ENCODE peak calls at places on chromosomes 6 and 20, in eight cellular contexts. One of them, this sample, is unnamed.

GRCh38 chr6:23180504-23181293 is 611.3 kb downstream of the HDGFL1 start:
- DNase-seq in sigmoid colon: peak
- DNase-seq in prostate gland: peak
- DNase-seq in CD8-positive, alpha-beta T cell: no peak
- DNase-seq in fibroblast of lung: peak
- DNase-seq in SK-N-SH: peak
- DNase-seq in upper lobe of right lung: peak
- DNase-seq in body of pancreas: peak
- DNase-seq in this sample: no peak

GRCh38 chr6:7042056-7042653 is 65.6 kb upstream of the RREB1 start:
- DNase-seq in body of pancreas: peak
- DNase-seq in upper lobe of right lung: no peak
- DNase-seq in prostate gland: peak
- DNase-seq in CD8-positive, alpha-beta T cell: no peak
- DNase-seq in fibroblast of lung: peak
- DNase-seq in SK-N-SH: no peak
- DNase-seq in sigmoid colon: no peak
- DNase-seq in this sample: no peak

GRCh38 chr6:83707829-83708545 is 914 bp downstream of the SNAP91 start:
- DNase-seq in body of pancreas: no peak
- DNase-seq in prostate gland: peak
- DNase-seq in fibroblast of lung: peak
- DNase-seq in sigmoid colon: peak
- DNase-seq in upper lobe of right lung: peak
- DNase-seq in CD8-positive, alpha-beta T cell: no peak
- DNase-seq in SK-N-SH: peak
- DNase-seq in this sample: no peak

GRCh38 chr6:40550096-40550731 is 37.0 kb downstream of the LRFN2 start:
- DNase-seq in fibroblast of lung: peak
- DNase-seq in CD8-positive, alpha-beta T cell: no peak
- DNase-seq in upper lobe of right lung: no peak
- DNase-seq in prostate gland: peak
- DNase-seq in body of pancreas: peak
- DNase-seq in sigmoid colon: no peak
- DNase-seq in SK-N-SH: peak
- DNase-seq in this sample: peak

GRCh38 chr6:46044876-46045617 is 29.4 kb upstream of the CLIC5 start:
- DNase-seq in upper lobe of right lung: no peak
- DNase-seq in SK-N-SH: no peak
- DNase-seq in sigmoid colon: no peak
- DNase-seq in fibroblast of lung: peak
- DNase-seq in body of pancreas: peak
- DNase-seq in CD8-positive, alpha-beta T cell: no peak
- DNase-seq in prostate gland: no peak
- DNase-seq in this sample: no peak

GRCh38 chr20:4519530-4519929 is 202.2 kb upstream of the PRND start:
- DNase-seq in sigmoid colon: no peak
- DNase-seq in prostate gland: no peak
- DNase-seq in upper lobe of right lung: no peak
- DNase-seq in body of pancreas: no peak
- DNase-seq in fibroblast of lung: no peak
- DNase-seq in SK-N-SH: peak
- DNase-seq in CD8-positive, alpha-beta T cell: no peak
- DNase-seq in this sample: peak

GRCh38 chr6:5213851-5214507 is 46.8 kb downstream of the LYRM4 start:
- DNase-seq in SK-N-SH: no peak
- DNase-seq in body of pancreas: no peak
- DNase-seq in CD8-positive, alpha-beta T cell: no peak
- DNase-seq in sigmoid colon: no peak
- DNase-seq in prostate gland: no peak
- DNase-seq in upper lobe of right lung: no peak
- DNase-seq in fibroblast of lung: peak
- DNase-seq in this sample: no peak

GRCh38 chr6:34543421-34543820 is 12.7 kb downstream of the SPDEF start:
- DNase-seq in fibroblast of lung: peak
- DNase-seq in body of pancreas: no peak
- DNase-seq in upper lobe of right lung: no peak
- DNase-seq in CD8-positive, alpha-beta T cell: no peak
- DNase-seq in SK-N-SH: no peak
- DNase-seq in sigmoid colon: no peak
- DNase-seq in prostate gland: no peak
- DNase-seq in this sample: no peak

GRCh38 chr6:158026901-158027589 is 45.4 kb downstream of the SYNJ2 start:
- DNase-seq in body of pancreas: no peak
- DNase-seq in prostate gland: no peak
- DNase-seq in upper lobe of right lung: no peak
- DNase-seq in CD8-positive, alpha-beta T cell: no peak
- DNase-seq in fibroblast of lung: no peak
- DNase-seq in sigmoid colon: no peak
- DNase-seq in SK-N-SH: no peak
- DNase-seq in this sample: no peak

GRCh38 chr6:127077886-127078285 is 40.6 kb upstream of the RSPO3 start:
- DNase-seq in CD8-positive, alpha-beta T cell: no peak
- DNase-seq in SK-N-SH: no peak
- DNase-seq in sigmoid colon: no peak
- DNase-seq in upper lobe of right lung: no peak
- DNase-seq in body of pancreas: no peak
- DNase-seq in prostate gland: no peak
- DNase-seq in fibroblast of lung: no peak
- DNase-seq in this sample: no peak

GRCh38 chr6:44917430-44917829 is 410.7 kb upstream of the RUNX2 start:
- DNase-seq in sigmoid colon: no peak
- DNase-seq in upper lobe of right lung: no peak
- DNase-seq in prostate gland: peak
- DNase-seq in CD8-positive, alpha-beta T cell: no peak
- DNase-seq in SK-N-SH: no peak
- DNase-seq in body of pancreas: no peak
- DNase-seq in fibroblast of lung: no peak
- DNase-seq in this sample: no peak

GRCh38 chr6:167695831-167696230 is 130.9 kb upstream of the AFDN start:
- DNase-seq in upper lobe of right lung: no peak
- DNase-seq in sigmoid colon: no peak
- DNase-seq in CD8-positive, alpha-beta T cell: no peak
- DNase-seq in fibroblast of lung: no peak
- DNase-seq in prostate gland: no peak
- DNase-seq in body of pancreas: no peak
- DNase-seq in SK-N-SH: no peak
- DNase-seq in this sample: no peak

GRCh38 chr20:49595811-49596545 is 28.0 kb upstream of the PTGIS start:
- DNase-seq in upper lobe of right lung: no peak
- DNase-seq in fibroblast of lung: peak
- DNase-seq in CD8-positive, alpha-beta T cell: no peak
- DNase-seq in prostate gland: no peak
- DNase-seq in SK-N-SH: no peak
- DNase-seq in sigmoid colon: peak
- DNase-seq in body of pancreas: no peak
- DNase-seq in this sample: peak

GRCh38 chr6:55875420-55875819 is at the start of gene BMP5:
- DNase-seq in CD8-positive, alpha-beta T cell: no peak
- DNase-seq in body of pancreas: no peak
- DNase-seq in SK-N-SH: no peak
- DNase-seq in fibroblast of lung: no peak
- DNase-seq in prostate gland: no peak
- DNase-seq in upper lobe of right lung: no peak
- DNase-seq in sigmoid colon: no peak
- DNase-seq in this sample: no peak

GRCh38 chr6:88982720-88983119 is 19.3 kb upstream of the RNGTT start:
- DNase-seq in body of pancreas: peak
- DNase-seq in CD8-positive, alpha-beta T cell: no peak
- DNase-seq in fibroblast of lung: peak
- DNase-seq in SK-N-SH: peak
- DNase-seq in prostate gland: peak
- DNase-seq in upper lobe of right lung: no peak
- DNase-seq in sigmoid colon: peak
- DNase-seq in this sample: no peak

GRCh38 chr6:81863123-81863522 is 110.6 kb upstream of the TENT5A start:
- DNase-seq in SK-N-SH: no peak
- DNase-seq in sigmoid colon: no peak
- DNase-seq in fibroblast of lung: no peak
- DNase-seq in upper lobe of right lung: no peak
- DNase-seq in body of pancreas: no peak
- DNase-seq in CD8-positive, alpha-beta T cell: no peak
- DNase-seq in prostate gland: no peak
- DNase-seq in this sample: no peak

GRCh38 chr20:63653974-63654680 is 903 bp upstream of the STMN3 start:
- DNase-seq in CD8-positive, alpha-beta T cell: no peak
- DNase-seq in SK-N-SH: no peak
- DNase-seq in prostate gland: no peak
- DNase-seq in body of pancreas: no peak
- DNase-seq in fibroblast of lung: no peak
- DNase-seq in upper lobe of right lung: no peak
- DNase-seq in sigmoid colon: no peak
- DNase-seq in this sample: peak
- H3K4me3 ChIP-seq in CD8-positive, alpha-beta T cell: peak
- H3K4me3 ChIP-seq in SK-N-SH: peak
- H3K4me3 ChIP-seq in prostate gland: peak
- H3K4me3 ChIP-seq in body of pancreas: no peak
- H3K4me3 ChIP-seq in fibroblast of lung: no peak
- H3K4me3 ChIP-seq in upper lobe of right lung: peak
- H3K4me3 ChIP-seq in sigmoid colon: peak
- H3K4me3 ChIP-seq in this sample: peak

GRCh38 chr6:41974281-41974825 is 32.7 kb upstream of the CCND3 start:
- DNase-seq in body of pancreas: no peak
- DNase-seq in fibroblast of lung: no peak
- DNase-seq in CD8-positive, alpha-beta T cell: no peak
- DNase-seq in SK-N-SH: no peak
- DNase-seq in sigmoid colon: peak
- DNase-seq in prostate gland: no peak
- DNase-seq in upper lobe of right lung: no peak
- DNase-seq in this sample: peak

GRCh38 chr6:41975276-41975675 is 33.7 kb upstream of the CCND3 start:
- DNase-seq in sigmoid colon: no peak
- DNase-seq in CD8-positive, alpha-beta T cell: no peak
- DNase-seq in prostate gland: no peak
- DNase-seq in upper lobe of right lung: no peak
- DNase-seq in SK-N-SH: no peak
- DNase-seq in body of pancreas: no peak
- DNase-seq in fibroblast of lung: no peak
- DNase-seq in this sample: no peak

DNA sequence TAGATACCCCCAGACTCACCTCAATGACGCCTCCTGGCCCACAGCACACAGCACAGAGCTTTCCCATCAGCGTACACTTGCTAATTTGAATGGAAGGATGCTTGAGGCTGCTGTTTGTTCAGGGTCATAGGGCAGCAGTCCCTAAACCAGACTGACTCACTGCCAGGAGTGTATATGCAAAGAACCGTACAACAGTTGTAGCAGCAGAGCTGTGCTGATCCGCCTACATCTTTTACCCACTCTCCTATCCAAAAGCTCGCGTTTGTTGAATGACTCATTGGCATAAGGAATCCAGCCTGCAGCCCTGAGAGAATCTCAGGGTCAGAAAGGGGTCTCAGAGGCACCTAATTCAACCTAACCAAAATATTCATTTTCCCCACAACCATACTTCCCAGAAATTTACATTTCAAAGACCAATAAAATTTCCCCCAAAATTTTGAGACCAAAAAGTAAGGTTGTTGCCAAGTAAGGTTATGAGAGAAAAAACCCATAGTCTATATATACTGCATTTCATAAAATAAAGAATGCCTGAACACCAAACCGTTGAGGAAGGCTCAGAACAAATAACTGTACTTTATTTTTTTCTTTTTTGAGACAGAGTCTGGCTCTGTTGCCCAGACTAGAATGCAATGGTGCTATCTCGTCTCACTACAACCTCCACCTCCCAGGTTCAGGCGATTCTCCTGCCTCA is 35.3 kb upstream of the CCND3 start:
- DNase-seq in CD8-positive, alpha-beta T cell: no peak
- DNase-seq in sigmoid colon: no peak
- DNase-seq in SK-N-SH: no peak
- DNase-seq in prostate gland: no peak
- DNase-seq in upper lobe of right lung: no peak
- DNase-seq in fibroblast of lung: peak
- DNase-seq in body of pancreas: no peak
- DNase-seq in this sample: no peak
- H3K27ac ChIP-seq in CD8-positive, alpha-beta T cell: no peak
- H3K27ac ChIP-seq in sigmoid colon: no peak
- H3K27ac ChIP-seq in SK-N-SH: no peak
- H3K27ac ChIP-seq in prostate gland: no peak
- H3K27ac ChIP-seq in upper lobe of right lung: no peak
- H3K27ac ChIP-seq in fibroblast of lung: no peak
- H3K27ac ChIP-seq in body of pancreas: no peak
- H3K27ac ChIP-seq in this sample: peak

GRCh38 chr20:38430679-38431325 is 4.3 kb downstream of the SNHG17 start:
- DNase-seq in prostate gland: no peak
- DNase-seq in fibroblast of lung: peak
- DNase-seq in SK-N-SH: no peak
- DNase-seq in CD8-positive, alpha-beta T cell: no peak
- DNase-seq in body of pancreas: no peak
- DNase-seq in upper lobe of right lung: no peak
- DNase-seq in sigmoid colon: no peak
- DNase-seq in this sample: no peak

GRCh38 chr20:38434310-38434741 is 802 bp downstream of the SNHG17 start:
- DNase-seq in SK-N-SH: peak
- DNase-seq in upper lobe of right lung: no peak
- DNase-seq in body of pancreas: peak
- DNase-seq in CD8-positive, alpha-beta T cell: no peak
- DNase-seq in sigmoid colon: no peak
- DNase-seq in prostate gland: no peak
- DNase-seq in fibroblast of lung: peak
- DNase-seq in this sample: peak

GRCh38 chr20:38434770-38435554 is at the start of gene SNHG17:
- DNase-seq in sigmoid colon: peak
- DNase-seq in upper lobe of right lung: peak
- DNase-seq in fibroblast of lung: peak
- DNase-seq in CD8-positive, alpha-beta T cell: peak
- DNase-seq in SK-N-SH: peak
- DNase-seq in prostate gland: peak
- DNase-seq in body of pancreas: peak
- DNase-seq in this sample: peak

GRCh38 chr20:38433304-38433972 is 1.7 kb downstream of the SNHG17 start:
- DNase-seq in CD8-positive, alpha-beta T cell: no peak
- DNase-seq in fibroblast of lung: no peak
- DNase-seq in SK-N-SH: no peak
- DNase-seq in sigmoid colon: no peak
- DNase-seq in body of pancreas: no peak
- DNase-seq in prostate gland: no peak
- DNase-seq in upper lobe of right lung: no peak
- DNase-seq in this sample: no peak

GRCh38 chr20:38432292-38432691 is 2.8 kb downstream of the SNHG17 start:
- DNase-seq in sigmoid colon: no peak
- DNase-seq in prostate gland: no peak
- DNase-seq in SK-N-SH: no peak
- DNase-seq in fibroblast of lung: no peak
- DNase-seq in CD8-positive, alpha-beta T cell: no peak
- DNase-seq in upper lobe of right lung: no peak
- DNase-seq in body of pancreas: no peak
- DNase-seq in this sample: no peak
- H3K4me3 ChIP-seq in sigmoid colon: no peak
- H3K4me3 ChIP-seq in prostate gland: no peak
- H3K4me3 ChIP-seq in SK-N-SH: peak
- H3K4me3 ChIP-seq in fibroblast of lung: no peak
- H3K4me3 ChIP-seq in CD8-positive, alpha-beta T cell: no peak
- H3K4me3 ChIP-seq in upper lobe of right lung: no peak
- H3K4me3 ChIP-seq in body of pancreas: no peak
- H3K4me3 ChIP-seq in this sample: peak

DNA sequence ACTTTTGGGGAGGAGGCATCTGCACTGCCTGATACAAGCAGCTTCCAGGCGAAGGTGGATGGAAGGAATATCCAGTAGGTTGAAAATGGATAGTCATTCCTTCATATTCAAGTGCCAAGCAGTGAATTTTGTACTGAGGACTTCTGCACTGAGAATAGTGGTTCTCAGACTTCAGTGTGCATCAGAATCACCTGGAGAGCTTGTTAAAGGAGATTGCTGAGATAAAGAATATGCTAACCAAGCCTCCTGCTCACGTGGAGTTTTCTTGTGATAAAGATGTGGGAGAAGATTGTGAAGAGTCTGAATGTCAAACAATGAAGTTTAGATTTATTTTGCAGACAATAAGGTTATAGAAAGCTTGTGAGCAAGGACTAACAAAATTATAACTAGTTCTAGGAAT is 97.8 kb downstream of the HFE start:
- DNase-seq in SK-N-SH: no peak
- DNase-seq in prostate gland: no peak
- DNase-seq in fibroblast of lung: no peak
- DNase-seq in upper lobe of right lung: no peak
- DNase-seq in CD8-positive, alpha-beta T cell: no peak
- DNase-seq in sigmoid colon: no peak
- DNase-seq in body of pancreas: no peak
- DNase-seq in this sample: no peak
- H3K27ac ChIP-seq in SK-N-SH: peak
- H3K27ac ChIP-seq in prostate gland: peak
- H3K27ac ChIP-seq in fibroblast of lung: no peak
- H3K27ac ChIP-seq in upper lobe of right lung: no peak
- H3K27ac ChIP-seq in CD8-positive, alpha-beta T cell: no peak
- H3K27ac ChIP-seq in sigmoid colon: peak
- H3K27ac ChIP-seq in body of pancreas: no peak
- H3K27ac ChIP-seq in this sample: no peak